ENCODE peak calls at places on chromosomes 11 and 22, in ten cellular contexts. E, K, D, H, W, O, N, Z, L and X are unnamed samples.

GRCh38 chr22:20131593-20131855 is at the start of gene ZDHHC8:
- DNase-seq in W (peak), H (no peak), O (no peak), D (no peak), L (peak), N (no peak), E (peak), K (no peak), Z (no peak), X (peak)

GRCh38 chr11:3101921-3102640 is 44.9 kb upstream of the CARS1 start:
- DNase-seq in N (peak), O (no peak), E (no peak), H (no peak), K (no peak), W (no peak), Z (no peak), D (no peak), L (no peak), X (no peak)

GRCh38 chr22:31625661-31626426 is 36.2 kb downstream of the PISD start:
- DNase-seq in L (peak), E (peak), O (no peak), Z (peak), N (no peak), D (no peak), H (no peak), K (no peak), W (no peak), X (no peak)

GRCh38 chr11:37748641-37749040 is 1150.6 kb upstream of the RAG2 start:
- DNase-seq in K (no peak), Z (no peak), D (no peak), O (no peak), H (no peak), W (no peak), N (no peak), L (no peak), E (no peak), X (no peak)

GRCh38 chr22:43042101-43042780 is 27.3 kb upstream of the PACSIN2 start:
- DNase-seq in N (no peak), E (no peak), K (no peak), H (no peak), D (no peak), W (no peak), Z (no peak), L (no peak), O (no peak), X (no peak)

GRCh38 chr11:6567371-6567745 is 36.1 kb downstream of the RRP8 start:
- DNase-seq in E (no peak), W (no peak), D (no peak), Z (no peak), N (no peak), O (no peak), H (no peak), L (no peak), K (no peak), X (peak)

GRCh38 chr11:69074786-69075185 is 26.1 kb downstream of the TPCN2 start:
- DNase-seq in W (no peak), L (no peak), K (no peak), H (no peak), E (no peak), Z (no peak), O (no peak), D (no peak), N (no peak), X (no peak)

GRCh38 chr11:131682373-131683015 is 312.1 kb downstream of the NTM start:
- DNase-seq in E (no peak), L (no peak), O (no peak), D (no peak), H (no peak), Z (no peak), N (no peak), K (no peak), W (no peak), X (no peak)

GRCh38 chr11:63567044-63567840 is 4.1 kb upstream of the PLAAT2 start:
- DNase-seq in L (no peak), H (peak), N (peak), Z (no peak), W (peak), D (no peak), O (peak), K (peak), E (no peak), X (peak)

GRCh38 chr11:67300256-67300755 is 3.0 kb upstream of the SSH3 start:
- DNase-seq in W (no peak), N (no peak), H (no peak), O (no peak), D (peak), K (no peak), L (no peak), E (no peak), Z (no peak), X (no peak)

GRCh38 chr22:24097961-24098391 is 83.3 kb upstream of the SUSD2 start:
- DNase-seq in W (no peak), K (no peak), L (no peak), D (no peak), O (no peak), Z (no peak), N (no peak), H (no peak), E (no peak), X (no peak)

GRCh38 chr11:79582434-79582833 is 141.6 kb upstream of the TENM4 start:
- DNase-seq in O (no peak), K (no peak), Z (no peak), N (no peak), E (no peak), W (no peak), L (no peak), H (no peak), D (no peak), X (no peak)